ENCODE peak calls at places on chromosome 9, in four cellular contexts. J is GM12878, A is K562, Z is HepG2. H is an unnamed sample.

GRCh38 chr9:4508246-4508906 is 18.1 kb downstream of the SLC1A1 start:
- DNase-seq in J (no peak), A (no peak), Z (no peak), H (no peak)

GRCh38 chr9:75974006-75974766 is 83.7 kb downstream of the PCSK5 start:
- DNase-seq in J (no peak), A (no peak), Z (no peak), H (no peak)

GRCh38 chr9:29397148-29397547 is 1823.9 kb upstream of the C9orf72 start:
- DNase-seq in J (no peak), A (no peak), Z (no peak), H (no peak)

GRCh38 chr9:3648266-3648665 is 122.5 kb upstream of the RFX3 start:
- DNase-seq in J (no peak), A (no peak), Z (no peak), H (no peak)

GRCh38 chr9:88829276-88829675 is 162.0 kb upstream of the S1PR3 start:
- DNase-seq in J (no peak), A (no peak), Z (no peak), H (no peak)

GRCh38 chr9:4353236-4353635 is 53.4 kb upstream of the GLIS3 start:
- DNase-seq in J (no peak), A (no peak), Z (no peak), H (no peak)

GRCh38 chr9:89428901-89429890 is 68.7 kb downstream of the SEMA4D start:
- DNase-seq in J (no peak), A (peak), Z (no peak), H (peak)

GRCh38 chr9:111952559-111952958 is 55.9 kb downstream of the UGCG start:
- DNase-seq in J (no peak), A (no peak), Z (no peak), H (no peak)

GRCh38 chr9:40884072-40884901 is 244.2 kb downstream of the FOXD4L6 start:
- DNase-seq in J (no peak), A (no peak), Z (no peak), H (no peak)

GRCh38 chr9:15206949-15207696 is 99.9 kb downstream of the TTC39B start:
- DNase-seq in J (no peak), A (no peak), Z (no peak), H (no peak)

GRCh38 chr9:118170032-118170955 is 466.1 kb downstream of the TLR4 start:
- DNase-seq in J (no peak), A (peak), Z (peak), H (peak)

GRCh38 chr9:134887686-134888602 is 7.3 kb downstream of the FCN2 start:
- DNase-seq in J (no peak), A (no peak), Z (no peak), H (no peak)

GRCh38 chr9:7782390-7783120 is 17.0 kb downstream of the DMAC1 start:
- DNase-seq in J (no peak), A (no peak), Z (no peak), H (no peak)

GRCh38 chr9:113632776-113633590 is 169.5 kb downstream of the RGS3 start:
- DNase-seq in J (no peak), A (peak), Z (no peak), H (no peak)

GRCh38 chr9:18333157-18333556 is 140.8 kb upstream of the ADAMTSL1 start:
- DNase-seq in J (no peak), A (no peak), Z (no peak), H (peak)

GRCh38 chr9:89953824-89954223 is 349.0 kb downstream of the GADD45G start:
- DNase-seq in J (no peak), A (no peak), Z (no peak), H (no peak)

GRCh38 chr9:38375572-38375963 is 16.9 kb upstream of the ALDH1B1 start:
- DNase-seq in J (no peak), A (no peak), Z (no peak), H (no peak)

GRCh38 chr9:104915739-104916138 is 12.2 kb downstream of the ABCA1 start:
- DNase-seq in J (no peak), A (no peak), Z (no peak), H (no peak)

GRCh38 chr9:3138236-3139229 is 294.6 kb upstream of the PUM3 start:
- DNase-seq in J (no peak), A (no peak), Z (no peak), H (no peak)

GRCh38 chr9:137619240-137620090 is 660 bp downstream of the EHMT1 start:
- DNase-seq in J (no peak), A (peak), Z (no peak), H (no peak)

GRCh38 chr9:124624735-124624992 is 117.5 kb upstream of the NR5A1 start:
- DNase-seq in J (no peak), A (no peak), Z (no peak), H (no peak)

GRCh38 chr9:10858817-10859216 is 246.0 kb upstream of the PTPRD start:
- DNase-seq in J (no peak), A (no peak), Z (no peak), H (no peak)

GRCh38 chr9:14314929-14315753 is 1.2 kb upstream of the NFIB start:
- DNase-seq in J (no peak), A (peak), Z (peak), H (no peak)

GRCh38 chr9:27749838-27750237 is 176.6 kb upstream of the C9orf72 start:
- DNase-seq in J (no peak), A (no peak), Z (no peak), H (peak)

DNA sequence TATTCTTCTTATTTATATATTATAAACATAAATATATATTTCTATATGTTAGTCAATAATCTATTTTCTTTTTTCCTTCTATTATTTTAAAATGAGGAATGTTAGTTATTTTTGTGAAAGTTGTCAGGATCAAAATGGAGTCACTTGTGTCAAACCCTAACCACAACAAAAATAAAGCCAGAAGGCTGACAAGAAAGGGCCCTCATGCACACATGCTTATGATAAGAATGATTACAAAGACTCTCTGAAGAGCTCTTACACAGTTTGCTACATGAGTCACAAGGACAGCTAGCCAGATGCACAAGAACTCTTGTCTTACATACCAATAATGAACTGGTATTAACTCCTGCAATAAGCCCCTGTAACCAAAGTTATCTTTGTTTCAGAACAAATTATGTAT is 64.7 kb downstream of the GGTA1 start:
- DNase-seq in J (no peak), A (no peak), Z (no peak), H (no peak)
- TF ChIP-seq GABPA in J (no peak), A (no peak), Z (no peak), H (no peak)

DNA sequence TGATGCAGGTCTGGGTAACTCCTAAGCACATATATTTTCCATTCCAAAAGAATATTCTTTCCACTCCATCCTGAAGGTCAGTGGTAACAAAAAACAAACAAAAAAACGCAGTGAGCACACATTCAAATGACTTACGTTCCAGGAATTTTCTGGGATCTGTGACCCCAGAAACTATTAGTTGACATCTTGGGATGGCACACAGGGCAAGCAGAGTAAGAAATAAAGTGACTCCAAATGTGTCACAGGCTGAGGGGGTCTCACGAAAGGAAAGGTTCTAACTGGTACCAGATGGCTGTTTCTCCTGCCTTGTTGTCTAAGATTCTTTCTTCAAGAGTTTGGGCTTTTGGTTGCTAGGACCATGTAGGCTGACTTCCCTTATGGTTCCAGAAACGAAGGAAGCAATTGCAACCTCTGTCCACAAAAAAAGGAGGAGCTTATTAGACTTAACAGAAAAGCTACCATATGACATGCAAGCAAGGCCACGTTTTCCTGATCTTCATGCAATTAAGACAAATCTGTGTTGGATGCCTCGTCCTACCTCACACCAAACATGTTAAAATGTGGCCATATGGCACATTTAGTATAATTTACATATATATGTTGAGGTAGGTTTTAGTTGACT is 32.7 kb downstream of the PTGS1 start:
- DNase-seq in J (no peak), A (no peak), Z (no peak), H (no peak)
- TF ChIP-seq HDAC6 in J (no peak), A (no peak), Z (no peak), H (no peak)

DNA sequence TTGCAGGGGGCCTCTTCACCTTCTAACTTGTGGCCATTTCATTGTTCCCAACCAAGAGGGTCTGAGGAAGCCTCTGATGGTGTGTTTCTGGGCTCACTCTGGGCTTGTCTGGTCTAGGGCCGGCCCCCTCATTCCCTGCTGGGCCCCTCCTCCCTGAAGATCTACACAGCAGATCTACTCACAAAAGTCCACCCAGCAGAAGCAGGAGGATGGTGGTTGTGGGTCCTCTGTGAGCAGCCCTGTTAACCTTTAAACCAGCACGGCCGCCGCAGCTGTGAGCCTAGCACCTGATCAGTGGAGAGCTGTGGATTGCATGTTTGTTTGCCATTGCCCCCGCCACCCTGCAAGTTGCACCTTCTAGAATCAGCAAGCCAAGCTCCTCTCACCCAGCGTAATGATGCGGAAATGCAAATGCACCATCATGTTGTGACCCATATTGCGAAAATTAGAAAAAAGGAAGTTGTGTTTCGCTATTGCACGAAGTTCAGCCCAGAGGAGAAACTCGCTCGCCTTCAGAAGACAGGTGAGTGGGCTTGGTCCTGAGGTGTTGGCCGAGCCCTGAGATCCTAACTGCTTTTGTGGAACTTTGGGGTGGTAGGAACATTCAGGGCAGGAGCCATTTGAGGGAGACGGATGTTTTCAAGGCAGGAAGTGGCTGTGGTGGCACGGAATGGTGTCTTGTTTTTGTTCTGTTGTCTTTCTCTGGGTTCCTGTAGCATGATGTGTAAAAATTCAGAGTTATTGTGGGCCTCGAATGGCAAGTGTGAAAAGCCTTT is 16.7 kb downstream of the FGD3 start:
- DNase-seq in J (peak), A (no peak), Z (peak), H (no peak)
- TF ChIP-seq ZNF274 in J (no peak), A (no peak), Z (no peak), H (no peak)

GRCh38 chr9:133513214-133514088 is 11.3 kb downstream of the MYMK start:
- DNase-seq in J (no peak), A (no peak), Z (no peak), H (no peak)
- TF ChIP-seq GABPA in J (no peak), A (no peak), Z (no peak), H (no peak)

DNA sequence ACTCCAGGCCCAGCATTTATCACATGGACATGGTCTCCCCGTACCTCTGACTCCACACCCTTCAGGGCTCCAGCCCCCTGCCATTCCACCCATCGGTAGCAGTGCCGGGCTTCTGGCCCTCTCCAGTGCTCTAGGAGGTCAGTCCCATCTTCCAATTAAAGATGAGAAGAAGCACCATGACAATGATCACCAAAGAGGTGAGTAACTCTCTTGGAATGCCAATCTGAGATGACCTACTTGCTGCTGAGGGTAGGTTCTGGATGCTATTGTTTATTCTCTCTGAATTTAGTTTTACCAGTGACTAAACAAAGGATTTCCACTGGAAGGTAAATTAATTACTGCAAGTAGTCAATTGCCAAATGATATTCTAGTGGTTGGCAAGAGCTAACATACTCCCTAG is 80.8 kb downstream of the TLE4 start:
- DNase-seq in J (no peak), A (no peak), Z (no peak), H (no peak)
- TF ChIP-seq HDAC6 in J (no peak), A (no peak), Z (no peak), H (no peak)

DNA sequence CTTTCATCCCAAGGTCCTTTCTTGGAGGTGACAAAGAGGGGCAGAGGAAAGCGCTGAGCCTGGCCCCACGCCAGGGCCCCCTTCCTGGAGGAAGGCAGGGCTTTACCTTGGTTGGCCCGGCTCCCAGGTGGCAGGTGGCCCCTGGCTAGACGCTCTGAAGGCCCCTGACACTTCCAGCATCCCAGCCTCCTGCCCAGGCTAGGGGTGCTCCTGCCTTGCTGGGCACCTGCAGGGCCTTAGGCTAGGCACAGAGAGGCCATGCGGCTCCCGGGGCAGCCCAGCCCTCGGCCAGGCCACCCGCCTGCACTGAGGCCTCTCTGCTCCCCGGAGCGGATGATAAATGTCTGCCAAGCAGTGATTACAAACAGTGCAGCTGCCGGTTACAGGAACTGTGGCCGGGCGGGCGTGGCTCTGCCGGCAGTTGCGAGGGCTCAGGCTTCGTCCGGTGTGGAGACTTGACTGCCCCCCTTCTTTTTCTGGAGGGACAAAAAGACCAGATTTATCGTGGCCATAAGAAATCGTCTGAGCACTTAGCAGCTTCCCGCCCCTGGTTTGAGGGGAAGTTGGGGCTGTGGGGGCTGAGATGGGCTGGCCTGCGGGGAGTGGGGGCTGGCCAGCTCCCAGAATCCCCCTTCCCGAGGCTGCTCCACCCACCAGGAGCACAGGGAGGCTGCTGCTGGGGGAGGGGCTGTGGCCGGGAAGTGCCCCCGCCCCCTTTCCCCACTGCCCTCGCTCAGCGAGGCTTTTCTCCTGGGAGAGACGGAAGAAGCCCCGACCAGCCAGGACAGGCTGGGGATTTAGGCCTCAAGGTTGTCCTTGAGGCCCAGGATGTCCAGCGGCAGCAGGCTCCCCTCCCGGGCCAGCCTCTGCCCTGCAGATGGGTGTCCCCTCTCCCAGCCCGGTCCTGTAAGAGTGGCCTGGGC is 31.6 kb upstream of the UBAC1 start:
- DNase-seq in J (no peak), A (peak), Z (peak), H (no peak)
- TF ChIP-seq ZNF274 in J (no peak), A (no peak), Z (no peak), H (no peak)

GRCh38 chr9:91856419-91856818 is 93.6 kb downstream of the ROR2 start:
- DNase-seq in J (no peak), A (peak), Z (no peak), H (no peak)
- TF ChIP-seq GABPA in J (no peak), A (no peak), Z (no peak), H (no peak)

GRCh38 chr9:107751522-107752235 is 262.1 kb upstream of the KLF4 start:
- DNase-seq in J (peak), A (peak), Z (peak), H (no peak)
- TF ChIP-seq HDAC6 in J (no peak), A (no peak), Z (no peak), H (no peak)

DNA sequence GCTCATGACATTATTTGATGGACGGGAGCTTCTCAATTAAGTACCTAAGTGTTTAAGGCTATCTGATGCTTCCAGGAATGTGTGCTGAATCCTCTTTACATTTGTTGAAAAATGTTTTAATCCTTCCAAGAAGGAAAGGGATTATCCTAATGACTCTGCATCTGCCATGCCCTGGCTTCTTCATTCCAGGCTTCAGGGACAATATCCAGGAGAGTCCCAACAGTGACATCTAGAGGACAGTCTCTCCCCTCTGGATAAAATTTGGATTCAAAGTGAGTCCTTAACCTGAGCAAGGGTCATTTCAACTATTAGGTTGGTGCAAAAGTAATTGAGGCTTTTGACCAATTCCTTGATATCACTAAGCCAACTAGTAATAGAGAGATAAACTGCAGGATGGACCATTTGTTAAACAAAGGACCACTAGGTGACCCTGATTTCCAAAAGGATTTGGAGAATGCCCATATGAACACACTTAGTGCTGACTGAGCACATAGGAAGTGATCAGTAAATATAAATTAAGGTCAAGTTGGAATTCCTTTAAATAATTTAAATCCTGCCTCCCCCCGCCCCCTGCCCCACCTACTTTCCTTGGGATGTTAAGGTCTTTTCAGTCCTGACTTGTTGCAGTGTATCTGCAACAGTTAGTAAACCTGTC is 19.1 kb downstream of the TNFSF8 start:
- DNase-seq in J (no peak), A (peak), Z (peak), H (no peak)
- TF ChIP-seq ZNF274 in J (no peak), A (no peak), Z (no peak), H (no peak)

GRCh38 chr9:73152445-73152844 is 780 bp downstream of the ANXA1 start:
- DNase-seq in J (no peak), A (no peak), Z (no peak), H (no peak)
- TF ChIP-seq GABPA in J (no peak), A (no peak), Z (no peak), H (no peak)